ENCODE peak calls at places on chromosomes 11 and 22, in nine cellular contexts. J, Q, W, C, D, V, S, M and T are unnamed samples.

GRCh38 chr22:49862408-49862776 is 8.7 kb downstream of the ZBED4 start:
- DNase-seq in W (peak; percentile 12), D (no peak), S (no peak), J (no peak), C (no peak), V (no peak), M (no peak), Q (no peak), T (no peak)

GRCh38 chr11:9664276-9665171 is 647 bp downstream of the SWAP70 start:
- DNase-seq in Q (no peak), J (no peak), W (peak; percentile 69), S (no peak), M (peak; percentile 34), D (peak; percentile 48), C (peak; percentile 69), V (peak; percentile 86), T (no peak)

GRCh38 chr11:34051349-34052035 is at the start of gene CAPRIN1:
- DNase-seq in C (peak; percentile 97), V (peak; percentile 99), W (peak; percentile 89), D (peak; percentile 87), S (peak; percentile 87), M (peak; percentile 86), Q (peak; percentile 59), J (peak; percentile 78), T (peak; percentile 63)

GRCh38 chr11:10308208-10308954 is 3.5 kb downstream of the ADM start:
- DNase-seq in V (no peak), M (no peak), J (no peak), W (no peak), S (no peak), D (no peak), C (no peak), Q (no peak), T (no peak)

GRCh38 chr22:39244496-39245129 is at the start of gene PDGFB:
- DNase-seq in D (peak; percentile 61), J (no peak), Q (no peak), V (no peak), S (no peak), M (no peak), W (peak; percentile 48), C (no peak), T (no peak)

GRCh38 chr11:15615412-15616096 is 500.8 kb downstream of the INSC start:
- DNase-seq in M (no peak), J (no peak), V (no peak), C (no peak), D (no peak), W (no peak), S (no peak), Q (no peak), T (no peak)

GRCh38 chr22:28051787-28052356 is 132.8 kb upstream of the PITPNB start:
- DNase-seq in J (no peak), Q (no peak), M (peak; percentile 78), S (peak; percentile 61), D (peak; percentile 74), V (peak; percentile 53), C (peak; percentile 50), W (peak; percentile 79), T (no peak)

GRCh38 chr22:44586337-44586990 is 88.4 kb upstream of the RTL6 start:
- DNase-seq in J (no peak), Q (no peak), D (no peak), V (peak; percentile 71), M (no peak), S (no peak), C (no peak), W (no peak), T (no peak)

GRCh38 chr11:57094206-57094940 is 87.4 kb upstream of the LRRC55 start:
- DNase-seq in V (peak; percentile 25), J (no peak), M (no peak), D (no peak), C (no peak), S (no peak), Q (no peak), W (peak; percentile 12), T (no peak)

GRCh38 chr22:24247564-24248344 is 2.9 kb upstream of the GGT5 start:
- DNase-seq in M (peak; percentile 79), D (peak; percentile 88), W (peak; percentile 100), C (peak; percentile 56), V (peak; percentile 99), S (peak; percentile 42), Q (no peak), J (peak; percentile 19), T (peak; percentile 93)

GRCh38 chr11:127017482-127017881 is 16.9 kb upstream of the KIRREL3 start:
- DNase-seq in V (peak; percentile 52), C (no peak), W (peak; percentile 30), J (no peak), S (no peak), M (no peak), D (no peak), Q (peak; percentile 53), T (peak; percentile 57)

GRCh38 chr11:23932485-23932898 is 564.4 kb upstream of the LUZP2 start:
- DNase-seq in M (no peak), D (no peak), C (no peak), V (peak; percentile 57), S (no peak), Q (no peak), J (no peak), W (peak; percentile 80), T (no peak)

GRCh38 chr22:24009227-24010017 is 1.7 kb upstream of the CABIN1 start:
- DNase-seq in D (no peak), J (no peak), V (no peak), Q (no peak), W (no peak), S (no peak), C (no peak), M (no peak), T (no peak)

GRCh38 chr22:43570531-43571144 is 158.8 kb downstream of the MPPED1 start:
- DNase-seq in Q (no peak), V (no peak), M (no peak), W (no peak), C (no peak), S (no peak), D (no peak), J (no peak), T (no peak)

GRCh38 chr22:24284747-24285203 is 14.1 kb downstream of the SPECC1L start:
- DNase-seq in C (no peak), M (no peak), Q (no peak), J (no peak), W (peak; percentile 17), D (no peak), V (peak; percentile 37), S (no peak), T (no peak)

GRCh38 chr11:95715777-95716241 is 73.8 kb downstream of the FAM76B start:
- DNase-seq in C (peak; percentile 81), M (no peak), J (no peak), V (no peak), W (peak; percentile 56), D (no peak), Q (no peak), S (no peak), T (peak; percentile 55)

GRCh38 chr22:24583221-24583971 is 9.5 kb downstream of the LRRC75B start:
- DNase-seq in V (peak; percentile 81), Q (no peak), C (no peak), W (peak; percentile 40), D (no peak), J (no peak), M (no peak), S (no peak), T (no peak)

GRCh38 chr11:26703792-26704191 is 18.1 kb downstream of the SLC5A12 start:
- DNase-seq in V (no peak), Q (no peak), J (no peak), C (no peak), M (no peak), D (no peak), W (no peak), S (no peak), T (no peak)

GRCh38 chr11:12196335-12196734 is 85.9 kb downstream of the MICAL2 start:
- DNase-seq in W (no peak), C (peak; percentile 40), M (no peak), V (no peak), D (no peak), Q (no peak), S (peak; percentile 68), J (no peak), T (no peak)

GRCh38 chr11:44110231-44110679 is 14.8 kb downstream of the EXT2 start:
- DNase-seq in D (peak; percentile 46), Q (no peak), S (peak; percentile 65), V (no peak), J (peak; percentile 34), C (peak; percentile 72), W (peak; percentile 61), M (peak; percentile 50), T (peak; percentile 16)

GRCh38 chr11:116217006-116217405 is 555.8 kb downstream of the BUD13 start:
- DNase-seq in S (peak; percentile 36), D (no peak), Q (peak; percentile 1), V (no peak), C (peak; percentile 18), J (no peak), M (peak; percentile 66), W (peak; percentile 64), T (no peak)
- TF ChIP-seq CTCF in S (peak; percentile 82), D (peak; percentile 10), Q (peak; percentile 77), V (peak; percentile 82), C (peak; percentile 61), J (no peak), M (peak; percentile 56), W (peak; percentile 89), T (peak; percentile 76)

GRCh38 chr11:35313066-35313765 is 106.1 kb downstream of the SLC1A2 start:
- DNase-seq in M (no peak), D (no peak), V (no peak), C (peak; percentile 85), W (no peak), S (no peak), J (no peak), Q (no peak), T (no peak)
- H3K4me3 ChIP-seq in M (no peak overlapping the region), D (no peak overlapping the region), V (no peak overlapping the region), C (no peak overlapping the region), W (no peak overlapping the region), S (no peak overlapping the region), J (no peak overlapping the region), Q (no peak overlapping the region), T (no peak overlapping the region)

DNA sequence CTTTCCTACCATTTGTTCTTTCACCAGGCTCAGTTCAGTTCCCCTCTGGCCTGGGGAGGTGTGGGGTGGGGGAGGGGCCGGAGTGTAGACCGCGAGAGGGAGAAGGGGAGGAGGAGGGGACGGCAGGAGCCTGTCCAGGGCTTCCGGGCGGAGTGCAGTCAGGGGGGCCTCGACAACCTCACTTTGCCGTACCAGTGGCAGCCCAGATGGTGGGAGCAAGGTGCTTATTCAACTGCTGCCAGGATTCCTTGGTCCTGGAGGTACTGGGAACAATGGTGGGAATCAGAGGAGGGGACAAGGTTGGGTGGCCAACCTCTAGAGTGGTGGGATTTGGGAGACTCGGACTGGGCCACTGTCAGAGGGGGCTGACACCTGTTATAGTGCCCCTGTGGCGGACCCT is 1.2 kb downstream of the BACE1 start:
- DNase-seq in D (no peak), M (no peak), W (no peak), V (no peak), S (no peak), J (no peak), Q (no peak), C (no peak), T (no peak)
- TF ChIP-seq CTCF in D (no peak), M (no peak), W (no peak), V (no peak), S (no peak), J (no peak), Q (no peak), C (no peak), T (no peak)

DNA sequence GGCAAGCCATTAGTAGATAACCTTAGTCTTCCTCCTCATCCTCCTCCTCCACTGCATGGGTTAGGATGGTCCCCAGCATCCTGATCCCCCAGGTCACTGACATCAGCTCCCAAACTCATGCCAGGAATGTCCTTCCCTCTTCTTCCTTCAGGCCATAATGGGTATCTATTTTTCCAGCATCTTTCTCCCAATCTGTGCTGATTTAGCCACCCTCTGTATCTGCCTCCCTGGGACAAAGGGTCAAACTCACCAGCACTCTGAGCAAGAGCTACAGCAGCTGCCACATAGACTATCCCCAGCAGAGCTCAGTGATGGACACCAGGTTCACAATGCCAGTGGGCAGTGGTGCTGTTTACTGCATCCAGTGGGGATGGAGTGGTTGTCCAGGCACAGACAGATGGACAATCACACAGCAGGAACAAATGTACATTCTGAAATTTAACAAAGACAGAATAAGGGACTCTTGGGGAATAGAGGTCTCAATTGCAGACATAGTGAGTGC is 115.2 kb upstream of the TOP3B start:
- DNase-seq in M (no peak), V (no peak), J (no peak), C (no peak), S (no peak), W (no peak), Q (no peak), D (no peak), T (no peak)
- H3K4me3 ChIP-seq in M (no peak overlapping the region), V (no peak overlapping the region), J (no peak overlapping the region), C (no peak overlapping the region), S (no peak overlapping the region), W (no peak overlapping the region), Q (no peak overlapping the region), D (no peak overlapping the region), T (no peak overlapping the region)